ENCODE peak calls at places on chromosome 1, in nine cellular contexts. One of them, this sample, is unnamed.

GRCh38 chr1:55363261-55363660 is 148.1 kb upstream of the USP24 start:
- DNase-seq in spleen: no peak
- DNase-seq in GM12864: no peak
- DNase-seq in psoas muscle: no peak
- DNase-seq in colonic mucosa: no peak
- DNase-seq in RWPE1: no peak
- DNase-seq in AG09319: no peak
- DNase-seq in tibial nerve: no peak
- DNase-seq in activated B cell treated with CpG ODN at 0.5 μM for 24 hours: no peak
- DNase-seq in this sample: no peak

GRCh38 chr1:206933333-206933945 is 11.7 kb upstream of the FCMR start:
- DNase-seq in spleen: peak; percentile 92
- DNase-seq in GM12864: no peak
- DNase-seq in psoas muscle: peak; percentile 58
- DNase-seq in colonic mucosa: no peak
- DNase-seq in RWPE1: no peak
- DNase-seq in AG09319: no peak
- DNase-seq in tibial nerve: no peak
- DNase-seq in activated B cell treated with CpG ODN at 0.5 μM for 24 hours: peak; percentile 58
- DNase-seq in this sample: no peak

GRCh38 chr1:34419662-34420061 is 243.0 kb downstream of the C1orf94 start:
- DNase-seq in spleen: no peak
- DNase-seq in GM12864: no peak
- DNase-seq in psoas muscle: no peak
- DNase-seq in colonic mucosa: no peak
- DNase-seq in RWPE1: no peak
- DNase-seq in AG09319: no peak
- DNase-seq in tibial nerve: no peak
- DNase-seq in activated B cell treated with CpG ODN at 0.5 μM for 24 hours: no peak
- DNase-seq in this sample: no peak

GRCh38 chr1:147129116-147129873 is 43.0 kb downstream of the PRKAB2 start:
- DNase-seq in spleen: no peak
- DNase-seq in GM12864: no peak
- DNase-seq in psoas muscle: no peak
- DNase-seq in colonic mucosa: no peak
- DNase-seq in RWPE1: no peak
- DNase-seq in AG09319: no peak
- DNase-seq in tibial nerve: no peak
- DNase-seq in activated B cell treated with CpG ODN at 0.5 μM for 24 hours: no peak
- DNase-seq in this sample: no peak

GRCh38 chr1:164058192-164058591 is 500.8 kb upstream of the PBX1 start:
- DNase-seq in spleen: no peak
- DNase-seq in GM12864: no peak
- DNase-seq in psoas muscle: no peak
- DNase-seq in colonic mucosa: no peak
- DNase-seq in RWPE1: no peak
- DNase-seq in AG09319: no peak
- DNase-seq in tibial nerve: no peak
- DNase-seq in activated B cell treated with CpG ODN at 0.5 μM for 24 hours: no peak
- DNase-seq in this sample: no peak

GRCh38 chr1:241679961-241680360 is 27.9 kb downstream of the WDR64 start:
- DNase-seq in spleen: no peak
- DNase-seq in GM12864: no peak
- DNase-seq in psoas muscle: no peak
- DNase-seq in colonic mucosa: no peak
- DNase-seq in RWPE1: no peak
- DNase-seq in AG09319: no peak
- DNase-seq in tibial nerve: no peak
- DNase-seq in activated B cell treated with CpG ODN at 0.5 μM for 24 hours: no peak
- DNase-seq in this sample: no peak

GRCh38 chr1:117815105-117815812 is 114.2 kb downstream of the GDAP2 start:
- DNase-seq in spleen: no peak
- DNase-seq in GM12864: no peak
- DNase-seq in psoas muscle: no peak
- DNase-seq in colonic mucosa: no peak
- DNase-seq in RWPE1: no peak
- DNase-seq in AG09319: no peak
- DNase-seq in tibial nerve: no peak
- DNase-seq in activated B cell treated with CpG ODN at 0.5 μM for 24 hours: no peak
- DNase-seq in this sample: no peak

GRCh38 chr1:13770769-13771168 is 70.8 kb downstream of the PRDM2 start:
- DNase-seq in spleen: no peak
- DNase-seq in GM12864: no peak
- DNase-seq in psoas muscle: no peak
- DNase-seq in colonic mucosa: no peak
- DNase-seq in RWPE1: no peak
- DNase-seq in AG09319: no peak
- DNase-seq in tibial nerve: no peak
- DNase-seq in activated B cell treated with CpG ODN at 0.5 μM for 24 hours: no peak
- DNase-seq in this sample: no peak

GRCh38 chr1:68565923-68566322 is 69.0 kb upstream of the DEPDC1 start:
- DNase-seq in spleen: no peak
- DNase-seq in GM12864: no peak
- DNase-seq in psoas muscle: no peak
- DNase-seq in colonic mucosa: no peak
- DNase-seq in RWPE1: no peak
- DNase-seq in AG09319: no peak
- DNase-seq in tibial nerve: no peak
- DNase-seq in activated B cell treated with CpG ODN at 0.5 μM for 24 hours: no peak
- DNase-seq in this sample: no peak

GRCh38 chr1:68571499-68571898 is 74.6 kb upstream of the DEPDC1 start:
- DNase-seq in spleen: no peak
- DNase-seq in GM12864: no peak
- DNase-seq in psoas muscle: no peak
- DNase-seq in colonic mucosa: no peak
- DNase-seq in RWPE1: no peak
- DNase-seq in AG09319: no peak
- DNase-seq in tibial nerve: no peak
- DNase-seq in activated B cell treated with CpG ODN at 0.5 μM for 24 hours: no peak
- DNase-seq in this sample: no peak

DNA sequence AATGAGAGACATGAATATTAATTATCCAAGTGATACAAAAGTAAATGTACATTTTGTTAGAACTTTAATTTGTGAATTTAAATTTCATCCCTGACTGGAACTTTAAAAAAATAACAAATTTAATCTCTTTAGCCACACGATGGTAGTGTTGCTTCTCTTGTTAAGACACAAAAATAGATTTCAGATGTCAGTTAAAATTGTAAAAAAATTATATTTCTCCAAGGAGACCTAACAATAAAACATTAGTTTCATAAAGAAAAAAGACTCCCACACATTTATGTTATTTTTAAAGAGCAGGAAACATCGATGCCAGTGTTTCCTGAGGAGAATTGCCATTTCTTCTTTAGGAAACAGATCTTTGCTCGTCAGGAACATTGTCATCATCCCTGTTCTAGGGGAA is 74.0 kb upstream of the DEPDC1 start:
- DNase-seq in spleen: no peak
- DNase-seq in GM12864: no peak
- DNase-seq in psoas muscle: no peak
- DNase-seq in colonic mucosa: no peak
- DNase-seq in RWPE1: no peak
- DNase-seq in AG09319: no peak
- DNase-seq in tibial nerve: no peak
- DNase-seq in activated B cell treated with CpG ODN at 0.5 μM for 24 hours: no peak
- DNase-seq in this sample: no peak
- TF ChIP-seq CTCF in spleen: no peak
- TF ChIP-seq CTCF in GM12864: no peak
- TF ChIP-seq CTCF in psoas muscle: no peak
- TF ChIP-seq CTCF in colonic mucosa: no peak
- TF ChIP-seq CTCF in RWPE1: no peak
- TF ChIP-seq CTCF in AG09319: no peak
- TF ChIP-seq CTCF in tibial nerve: no peak
- TF ChIP-seq CTCF in activated B cell treated with CpG ODN at 0.5 μM for 24 hours: no peak
- TF ChIP-seq CTCF in this sample: no peak

GRCh38 chr1:236907205-236907604 is 97.0 kb downstream of the MT1HL1 start:
- DNase-seq in spleen: no peak
- DNase-seq in GM12864: no peak
- DNase-seq in psoas muscle: no peak
- DNase-seq in colonic mucosa: no peak
- DNase-seq in RWPE1: no peak
- DNase-seq in AG09319: no peak
- DNase-seq in tibial nerve: no peak
- DNase-seq in activated B cell treated with CpG ODN at 0.5 μM for 24 hours: no peak
- DNase-seq in this sample: no peak

GRCh38 chr1:236913371-236914037 is 90.7 kb downstream of the MT1HL1 start:
- DNase-seq in spleen: no peak
- DNase-seq in GM12864: no peak
- DNase-seq in psoas muscle: no peak
- DNase-seq in colonic mucosa: no peak
- DNase-seq in RWPE1: no peak
- DNase-seq in AG09319: no peak
- DNase-seq in tibial nerve: no peak
- DNase-seq in activated B cell treated with CpG ODN at 0.5 μM for 24 hours: no peak
- DNase-seq in this sample: no peak

GRCh38 chr1:236914375-236914774 is 89.9 kb downstream of the MT1HL1 start:
- DNase-seq in spleen: no peak
- DNase-seq in GM12864: no peak
- DNase-seq in psoas muscle: no peak
- DNase-seq in colonic mucosa: no peak
- DNase-seq in RWPE1: no peak
- DNase-seq in AG09319: no peak
- DNase-seq in tibial nerve: no peak
- DNase-seq in activated B cell treated with CpG ODN at 0.5 μM for 24 hours: no peak
- DNase-seq in this sample: no peak

GRCh38 chr1:236904874-236905741 is 99.1 kb downstream of the MT1HL1 start:
- DNase-seq in spleen: no peak
- DNase-seq in GM12864: no peak
- DNase-seq in psoas muscle: no peak
- DNase-seq in colonic mucosa: no peak
- DNase-seq in RWPE1: peak; percentile 87
- DNase-seq in AG09319: peak; percentile 4
- DNase-seq in tibial nerve: no peak
- DNase-seq in activated B cell treated with CpG ODN at 0.5 μM for 24 hours: no peak
- DNase-seq in this sample: no peak

GRCh38 chr1:236908669-236909068 is 95.6 kb downstream of the MT1HL1 start:
- DNase-seq in spleen: no peak
- DNase-seq in GM12864: no peak
- DNase-seq in psoas muscle: no peak
- DNase-seq in colonic mucosa: no peak
- DNase-seq in RWPE1: no peak
- DNase-seq in AG09319: no peak
- DNase-seq in tibial nerve: no peak
- DNase-seq in activated B cell treated with CpG ODN at 0.5 μM for 24 hours: no peak
- DNase-seq in this sample: no peak
- TF ChIP-seq CTCF in spleen: no peak
- TF ChIP-seq CTCF in GM12864: no peak
- TF ChIP-seq CTCF in psoas muscle: no peak
- TF ChIP-seq CTCF in colonic mucosa: no peak
- TF ChIP-seq CTCF in RWPE1: no peak
- TF ChIP-seq CTCF in AG09319: no peak
- TF ChIP-seq CTCF in tibial nerve: no peak
- TF ChIP-seq CTCF in activated B cell treated with CpG ODN at 0.5 μM for 24 hours: no peak
- TF ChIP-seq CTCF in this sample: no peak

GRCh38 chr1:22104074-22104473 is 38.8 kb downstream of the WNT4 start:
- DNase-seq in spleen: no peak
- DNase-seq in GM12864: no peak
- DNase-seq in psoas muscle: no peak
- DNase-seq in colonic mucosa: no peak
- DNase-seq in RWPE1: no peak
- DNase-seq in AG09319: no peak
- DNase-seq in tibial nerve: no peak
- DNase-seq in activated B cell treated with CpG ODN at 0.5 μM for 24 hours: no peak
- DNase-seq in this sample: no peak

GRCh38 chr1:22104865-22105437 is 37.9 kb downstream of the WNT4 start:
- DNase-seq in spleen: no peak
- DNase-seq in GM12864: no peak
- DNase-seq in psoas muscle: no peak
- DNase-seq in colonic mucosa: no peak
- DNase-seq in RWPE1: no peak
- DNase-seq in AG09319: no peak
- DNase-seq in tibial nerve: no peak
- DNase-seq in activated B cell treated with CpG ODN at 0.5 μM for 24 hours: no peak
- DNase-seq in this sample: no peak

GRCh38 chr1:22107126-22107525 is 35.8 kb downstream of the WNT4 start:
- DNase-seq in spleen: no peak
- DNase-seq in GM12864: no peak
- DNase-seq in psoas muscle: no peak
- DNase-seq in colonic mucosa: no peak
- DNase-seq in RWPE1: no peak
- DNase-seq in AG09319: no peak
- DNase-seq in tibial nerve: no peak
- DNase-seq in activated B cell treated with CpG ODN at 0.5 μM for 24 hours: no peak
- DNase-seq in this sample: no peak

GRCh38 chr1:22108343-22109135 is 34.4 kb downstream of the WNT4 start:
- DNase-seq in spleen: no peak
- DNase-seq in GM12864: no peak
- DNase-seq in psoas muscle: no peak
- DNase-seq in colonic mucosa: no peak
- DNase-seq in RWPE1: no peak
- DNase-seq in AG09319: no peak
- DNase-seq in tibial nerve: no peak
- DNase-seq in activated B cell treated with CpG ODN at 0.5 μM for 24 hours: no peak
- DNase-seq in this sample: no peak

DNA sequence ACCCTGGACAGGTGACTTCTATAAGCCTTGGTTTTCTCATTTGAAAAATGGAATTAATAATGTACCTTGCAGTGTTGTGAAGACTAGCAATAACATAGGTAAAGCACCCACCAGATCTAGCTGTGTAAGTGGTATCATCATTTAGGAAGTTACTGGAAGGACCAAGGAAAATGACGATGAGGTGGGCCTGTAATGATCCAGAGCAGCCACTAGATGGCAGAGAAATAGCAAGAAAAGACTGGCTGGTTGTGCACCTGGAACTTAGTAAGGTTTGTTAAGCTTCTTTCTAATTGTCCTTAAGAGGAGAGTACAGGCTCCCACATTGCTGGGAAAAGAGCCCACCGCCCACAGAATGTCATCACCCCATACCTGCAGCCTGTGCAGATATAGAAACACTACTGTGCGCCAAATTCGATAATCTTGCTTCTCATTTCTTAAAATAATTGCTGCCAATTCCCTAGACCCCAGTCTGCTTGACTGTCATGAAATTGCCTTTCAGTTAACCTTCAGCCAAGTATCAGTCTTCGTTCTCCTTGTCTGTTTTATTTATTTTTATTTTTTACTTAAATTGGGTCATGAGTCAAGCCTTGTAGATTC is 37.2 kb downstream of the WNT4 start:
- DNase-seq in spleen: no peak
- DNase-seq in GM12864: no peak
- DNase-seq in psoas muscle: no peak
- DNase-seq in colonic mucosa: peak; percentile 38
- DNase-seq in RWPE1: peak; percentile 38
- DNase-seq in AG09319: peak; percentile 23
- DNase-seq in tibial nerve: no peak
- DNase-seq in activated B cell treated with CpG ODN at 0.5 μM for 24 hours: no peak
- DNase-seq in this sample: no peak
- TF ChIP-seq CTCF in spleen: peak; percentile 80
- TF ChIP-seq CTCF in GM12864: peak; percentile 88
- TF ChIP-seq CTCF in psoas muscle: peak; percentile 84
- TF ChIP-seq CTCF in colonic mucosa: peak; percentile 76
- TF ChIP-seq CTCF in RWPE1: peak; percentile 81
- TF ChIP-seq CTCF in AG09319: peak; percentile 83
- TF ChIP-seq CTCF in tibial nerve: peak; percentile 78
- TF ChIP-seq CTCF in activated B cell treated with CpG ODN at 0.5 μM for 24 hours: peak; percentile 58
- TF ChIP-seq CTCF in this sample: peak; percentile 82

DNA sequence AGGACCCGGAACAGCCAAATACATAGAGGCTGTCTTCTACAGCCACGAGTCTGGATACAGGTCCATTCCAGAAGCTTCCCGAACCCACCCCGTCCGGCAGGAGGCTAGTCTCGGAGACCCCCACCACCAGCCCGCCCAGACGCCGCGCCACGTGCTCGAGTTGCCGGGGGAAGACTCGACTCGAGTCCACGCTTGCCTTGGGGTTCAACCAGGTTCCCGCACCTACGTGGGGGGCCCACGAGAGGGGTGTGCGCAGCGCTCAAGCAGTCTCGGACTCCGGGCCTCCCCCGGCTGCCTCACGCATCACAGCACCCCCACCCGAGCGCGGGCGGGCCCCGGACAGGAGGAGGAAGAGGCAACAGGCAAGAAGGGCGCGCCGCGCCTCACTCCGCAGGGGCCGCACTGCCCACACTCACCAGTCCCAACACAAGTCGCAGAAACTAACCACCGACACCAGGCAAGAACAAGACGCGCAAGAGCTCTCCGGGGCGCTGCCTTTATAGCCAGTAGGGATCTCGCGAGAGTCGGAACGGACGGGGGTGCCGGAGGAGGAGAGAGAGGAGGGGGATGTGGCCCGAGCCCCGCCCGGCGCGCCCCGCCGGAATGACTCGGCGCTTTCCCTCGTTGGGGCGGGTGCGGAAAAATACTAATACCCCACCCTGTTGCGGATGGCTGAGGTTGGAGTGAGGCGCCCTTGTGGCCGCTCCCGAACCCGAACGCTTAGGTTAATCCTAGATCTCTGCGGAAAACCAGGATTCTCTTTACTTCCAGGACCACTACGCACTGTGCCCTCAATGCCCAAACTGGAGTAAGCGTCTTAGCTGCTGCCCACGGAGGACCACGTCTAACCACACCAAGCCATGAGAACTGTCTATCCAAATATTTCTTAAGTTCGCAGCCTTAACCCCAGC is at the start of gene PRDX1:
- DNase-seq in spleen: peak; percentile 97
- DNase-seq in GM12864: peak; percentile 91
- DNase-seq in psoas muscle: peak; percentile 98
- DNase-seq in colonic mucosa: peak; percentile 98
- DNase-seq in RWPE1: peak; percentile 98
- DNase-seq in AG09319: peak; percentile 92
- DNase-seq in tibial nerve: peak; percentile 95
- DNase-seq in activated B cell treated with CpG ODN at 0.5 μM for 24 hours: peak; percentile 98
- DNase-seq in this sample: peak; percentile 99
- TF ChIP-seq CTCF in spleen: no peak
- TF ChIP-seq CTCF in GM12864: no peak
- TF ChIP-seq CTCF in psoas muscle: peak; percentile 8
- TF ChIP-seq CTCF in colonic mucosa: no peak
- TF ChIP-seq CTCF in RWPE1: no peak
- TF ChIP-seq CTCF in AG09319: peak; percentile 11
- TF ChIP-seq CTCF in tibial nerve: peak; percentile 57
- TF ChIP-seq CTCF in activated B cell treated with CpG ODN at 0.5 μM for 24 hours: no peak
- TF ChIP-seq CTCF in this sample: no peak

This sample was measured in osteocyte.